ENCODE peak calls at places on chromosomes 5 and 9, in four cellular contexts. I is SK-N-SH, D is HepG2, U is K562. P is an unnamed sample.

GRCh38 chr5:108548684-108549596 is 167.0 kb upstream of the FBXL17 start:
- DNase-seq in I (no peak), D (no peak), U (peak), P (no peak)

GRCh38 chr9:16417101-16417500 is 453.4 kb downstream of the BNC2 start:
- DNase-seq in I (no peak), D (no peak), U (no peak), P (peak)

GRCh38 chr5:107619781-107620180 is 51.0 kb downstream of the EFNA5 start:
- DNase-seq in I (no peak), D (no peak), U (no peak), P (no peak)

GRCh38 chr9:83699615-83700014 is 8.1 kb downstream of the UBQLN1 start:
- DNase-seq in I (no peak), D (no peak), U (no peak), P (no peak)

GRCh38 chr5:124570285-124571035 is 176.0 kb downstream of the ZNF608 start:
- DNase-seq in I (no peak), D (no peak), U (no peak), P (no peak)

GRCh38 chr5:132056610-132057497 is 3.6 kb upstream of the IL3 start:
- DNase-seq in I (peak), D (no peak), U (no peak), P (no peak)

GRCh38 chr9:76655121-76655531 is 109.1 kb upstream of the PCA3 start:
- DNase-seq in I (no peak), D (no peak), U (no peak), P (no peak)

GRCh38 chr9:95073042-95073607 is 244.4 kb downstream of the FANCC start:
- DNase-seq in I (no peak), D (peak), U (no peak), P (no peak)

GRCh38 chr5:147538232-147538631 is 28.4 kb upstream of the DPYSL3 start:
- DNase-seq in I (no peak), D (no peak), U (no peak), P (no peak)

GRCh38 chr5:57824047-57824446 is 341.4 kb upstream of the ACTBL2 start:
- DNase-seq in I (no peak), D (no peak), U (no peak), P (no peak)

GRCh38 chr5:57725628-57726504 is 243.3 kb upstream of the ACTBL2 start:
- DNase-seq in I (peak), D (no peak), U (no peak), P (no peak)

GRCh38 chr5:178483620-178484019 is 106.6 kb downstream of the COL23A1 start:
- DNase-seq in I (no peak), D (no peak), U (no peak), P (no peak)

GRCh38 chr5:145768863-145769262 is 66.3 kb downstream of the PRELID2 start:
- DNase-seq in I (no peak), D (no peak), U (no peak), P (no peak)

GRCh38 chr5:175206651-175207050 is 237.3 kb downstream of the DRD1 start:
- DNase-seq in I (no peak), D (no peak), U (no peak), P (no peak)

GRCh38 chr5:173662896-173663809 is 46.7 kb upstream of the BOD1 start:
- DNase-seq in I (no peak), D (peak), U (no peak), P (no peak)

GRCh38 chr5:59251627-59252026 is 641.9 kb downstream of the PDE4D start:
- DNase-seq in I (no peak), D (no peak), U (no peak), P (no peak)

GRCh38 chr9:16099901-16100300 is 547.1 kb downstream of the CCDC171 start:
- DNase-seq in I (no peak), D (no peak), U (no peak), P (no peak)

GRCh38 chr5:6158974-6159863 is 219.1 kb downstream of the MED10 start:
- DNase-seq in I (no peak), D (peak), U (no peak), P (no peak)

GRCh38 chr5:171121638-171122037 is 187.4 kb upstream of the TLX3 start:
- DNase-seq in I (no peak), D (no peak), U (no peak), P (no peak)

GRCh38 chr5:1437452-1437851 is 7.8 kb downstream of the SLC6A3 start:
- DNase-seq in I (peak), D (peak), U (peak), P (no peak)

GRCh38 chr9:2127486-2127885 is 112.3 kb downstream of the SMARCA2 start:
- DNase-seq in I (no peak), D (no peak), U (no peak), P (no peak)

GRCh38 chr5:38948501-38948900 is 102.7 kb downstream of the OSMR start:
- DNase-seq in I (no peak), D (no peak), U (no peak), P (no peak)

GRCh38 chr5:122844916-122845252 is 529 bp upstream of the SNX24 start:
- DNase-seq in I (no peak), D (no peak), U (no peak), P (no peak)

GRCh38 chr5:88388476-88389170 is 120.0 kb upstream of the TMEM161B start:
- DNase-seq in I (no peak), D (no peak), U (no peak), P (no peak)

GRCh38 chr9:34178698-34179527 is at the start of gene UBAP1:
- DNase-seq in I (peak), D (peak), U (peak), P (peak)

GRCh38 chr5:72137826-72138409 is 30.6 kb downstream of the MAP1B start:
- DNase-seq in I (no peak), D (peak), U (peak), P (no peak)

GRCh38 chr5:132073231-132074013 is at the start of gene CSF2:
- DNase-seq in I (no peak), D (peak), U (no peak), P (no peak)

GRCh38 chr9:116899337-116900006 is 212.4 kb downstream of the TRIM32 start:
- DNase-seq in I (no peak), D (no peak), U (no peak), P (no peak)

GRCh38 chr5:171315386-171315891 is 6.4 kb downstream of the TLX3 start:
- DNase-seq in I (no peak), D (no peak), U (no peak), P (no peak)

DNA sequence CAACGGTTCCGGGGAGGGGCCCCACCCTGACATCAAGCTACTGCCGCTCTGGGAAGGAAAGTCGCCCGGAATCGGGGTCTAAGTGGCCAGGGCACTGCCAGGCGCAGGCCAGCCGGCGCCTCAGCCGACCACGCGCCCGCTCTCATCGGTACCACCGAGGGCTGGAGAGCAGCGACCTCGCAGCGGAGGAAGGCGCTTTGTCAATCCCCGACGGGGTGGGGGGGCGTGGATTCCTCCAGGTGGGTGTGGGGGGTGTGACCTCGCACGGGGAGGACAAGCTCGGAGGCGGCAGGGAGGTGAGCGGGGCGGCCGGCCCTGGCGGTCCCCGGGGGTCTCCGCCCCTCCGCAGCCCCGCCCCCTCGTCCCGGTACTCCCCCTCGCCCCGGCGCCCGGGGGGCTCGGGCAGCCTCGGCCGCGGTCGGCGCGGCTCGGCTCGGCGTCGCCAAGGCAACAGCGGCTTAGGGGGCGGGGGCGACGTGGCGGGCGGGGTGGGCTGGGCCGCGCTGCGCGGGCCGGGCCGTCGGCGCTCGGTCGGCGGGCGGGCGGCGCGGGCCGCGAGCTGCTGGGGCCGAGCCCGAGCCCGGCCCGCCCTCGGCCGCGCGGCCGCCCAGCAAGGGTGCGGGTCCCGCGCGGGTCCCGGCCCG is 47.3 kb downstream of the DAB2IP start:
- DNase-seq in I (peak), D (no peak), U (peak), P (no peak)
- TF ChIP-seq NFIC in I (no peak), D (no peak), U (no peak), P (no peak)

GRCh38 chr9:126587187-126588185 is 26.2 kb upstream of the LMX1B start:
- DNase-seq in I (no peak), D (peak), U (no peak), P (no peak)
- TF ChIP-seq NFIC in I (no peak), D (no peak), U (no peak), P (no peak)

DNA sequence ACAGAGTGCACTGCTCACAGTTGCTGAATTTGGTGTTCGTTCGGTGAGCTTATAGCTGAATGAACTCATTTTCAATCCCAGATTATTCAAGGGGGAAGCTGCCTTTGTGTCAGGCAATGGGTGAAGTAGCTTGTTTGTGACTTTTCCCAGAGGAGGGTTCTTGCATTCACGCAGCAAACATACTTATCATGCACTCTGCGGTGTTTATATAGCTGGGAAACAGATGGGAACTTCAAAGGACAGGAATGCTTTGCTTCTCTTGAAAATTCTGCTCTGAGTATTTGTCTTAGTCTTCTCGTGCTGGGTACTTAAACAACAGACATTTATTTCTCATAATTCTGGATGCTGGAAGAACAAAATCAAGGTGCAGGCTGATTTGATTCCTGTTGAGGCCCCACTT is 64.7 kb upstream of the ABCA1 start:
- DNase-seq in I (no peak), D (peak), U (no peak), P (no peak)
- TF ChIP-seq NFIC in I (no peak), D (no peak), U (no peak), P (no peak)

GRCh38 chr9:97853844-97854695 is 1.0 kb downstream of the FOXE1 start:
- DNase-seq in I (peak), D (no peak), U (no peak), P (no peak)
- TF ChIP-seq NFIC in I (no peak), D (no peak), U (no peak), P (no peak)

GRCh38 chr9:113690055-113690740 is 185.9 kb upstream of the ZNF618 start:
- DNase-seq in I (no peak), D (no peak), U (no peak), P (no peak)

GRCh38 chr9:113694912-113695900 is 180.9 kb upstream of the ZNF618 start:
- DNase-seq in I (no peak), D (no peak), U (no peak), P (no peak)

GRCh38 chr9:113692264-113692663 is 183.8 kb upstream of the ZNF618 start:
- DNase-seq in I (no peak), D (no peak), U (no peak), P (no peak)

GRCh38 chr9:113701741-113702422 is 174.2 kb upstream of the ZNF618 start:
- DNase-seq in I (no peak), D (no peak), U (no peak), P (no peak)

DNA sequence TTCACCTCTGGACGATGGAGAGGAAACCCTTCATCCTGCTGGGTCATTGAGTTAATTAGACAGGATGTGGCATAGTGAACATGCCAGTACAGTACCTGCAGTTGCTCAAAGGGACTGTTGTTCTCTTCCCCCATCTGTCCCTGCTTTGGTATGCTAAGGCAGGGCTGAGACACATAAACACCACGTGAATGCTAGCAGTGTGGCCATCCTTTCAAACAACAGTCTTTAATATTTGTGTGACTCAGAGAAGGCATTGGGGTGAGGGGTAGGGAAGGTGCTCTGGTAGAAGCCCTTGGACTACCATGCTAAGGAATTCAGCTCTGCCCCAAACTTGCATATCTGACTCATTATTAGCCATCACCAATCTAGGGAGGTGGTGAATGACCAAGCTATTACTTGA is 180.2 kb upstream of the ZNF618 start:
- DNase-seq in I (no peak), D (no peak), U (no peak), P (no peak)
- TF ChIP-seq NFIC in I (no peak), D (no peak), U (no peak), P (no peak)

P was measured in GM12878.